ENCODE peak calls at places on chromosome 2, in five cellular contexts. D is tibial nerve, L is psoas muscle, P is lung, E is Peyer's patch. A is an unnamed sample.

GRCh38 chr2:97735161-97735561 is 21.8 kb downstream of the ZAP70 start:
- DNase-seq in E (peak), L (no peak), D (no peak), P (no peak), A (no peak)

GRCh38 chr2:219486424-219486959 is 12.2 kb upstream of the GMPPA start:
- DNase-seq in D (no peak), P (no peak), E (no peak), L (no peak), A (no peak)

GRCh38 chr2:121999273-121999672 is 243.8 kb downstream of the TSN start:
- DNase-seq in E (no peak), P (no peak), D (no peak), L (no peak), A (no peak)

GRCh38 chr2:219569635-219570034 is 1.7 kb downstream of the OBSL1 start:
- DNase-seq in D (no peak), L (no peak), P (no peak), E (no peak), A (no peak)

GRCh38 chr2:138475394-138475793 is 26.2 kb upstream of the SPOPL start:
- DNase-seq in L (no peak), P (no peak), E (no peak), D (no peak), A (no peak)

GRCh38 chr2:62270728-62271127 is 74.8 kb downstream of the B3GNT2 start:
- DNase-seq in L (no peak), P (no peak), D (peak), E (peak), A (peak)

GRCh38 chr2:238569415-238570195 is 142.9 kb downstream of the ASB1 start:
- DNase-seq in E (no peak), D (peak), P (peak), L (no peak), A (no peak)

GRCh38 chr2:135768863-135769262 is 27.2 kb downstream of the UBXN4 start:
- DNase-seq in D (no peak), P (no peak), L (no peak), E (no peak), A (no peak)

GRCh38 chr2:238422940-238423339 is 3.8 kb upstream of the ASB1 start:
- DNase-seq in D (no peak), L (no peak), E (no peak), P (no peak), A (no peak)

GRCh38 chr2:230589025-230589424 is 123.6 kb upstream of the CAB39 start:
- DNase-seq in P (no peak), L (no peak), E (no peak), D (no peak), A (no peak)

GRCh38 chr2:230589497-230590015 is 123.1 kb upstream of the CAB39 start:
- DNase-seq in P (no peak), L (no peak), E (peak), D (no peak), A (no peak)

GRCh38 chr2:230592775-230593174 is 119.9 kb upstream of the CAB39 start:
- DNase-seq in L (no peak), P (no peak), D (no peak), E (no peak), A (no peak)

GRCh38 chr2:230591850-230592249 is 120.8 kb upstream of the CAB39 start:
- DNase-seq in E (no peak), D (no peak), P (no peak), L (no peak), A (no peak)

DNA sequence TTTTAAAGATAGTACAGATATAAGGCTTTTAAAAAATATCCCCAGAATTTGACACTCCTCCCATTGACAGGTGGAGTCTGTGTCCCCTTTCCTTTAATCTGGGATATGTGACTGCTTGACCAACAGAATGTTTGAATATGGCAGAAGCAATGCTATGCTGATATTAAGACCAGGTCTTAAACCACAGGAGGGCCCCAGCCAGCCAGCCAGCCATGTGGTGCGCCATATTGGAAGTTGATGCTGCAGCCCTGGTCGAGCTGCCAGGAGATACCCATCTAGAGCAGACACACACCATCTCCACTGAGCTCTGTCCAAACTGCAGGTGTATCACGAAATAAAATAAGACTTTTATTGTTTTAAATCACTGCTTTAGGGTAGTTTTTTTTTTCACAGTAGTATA is 122.3 kb upstream of the CAB39 start:
- DNase-seq in P (no peak), D (no peak), E (no peak), L (no peak), A (no peak)
- H3K27ac ChIP-seq in P (no peak), D (no peak), E (no peak), L (no peak), A (no peak)

GRCh38 chr2:24046930-24047702 is at the start of gene WDCP:
- DNase-seq in L (peak), D (peak), E (peak), P (peak), A (peak)
- H3K27ac ChIP-seq in L (peak), D (peak), E (peak), P (peak), A (peak)

DNA sequence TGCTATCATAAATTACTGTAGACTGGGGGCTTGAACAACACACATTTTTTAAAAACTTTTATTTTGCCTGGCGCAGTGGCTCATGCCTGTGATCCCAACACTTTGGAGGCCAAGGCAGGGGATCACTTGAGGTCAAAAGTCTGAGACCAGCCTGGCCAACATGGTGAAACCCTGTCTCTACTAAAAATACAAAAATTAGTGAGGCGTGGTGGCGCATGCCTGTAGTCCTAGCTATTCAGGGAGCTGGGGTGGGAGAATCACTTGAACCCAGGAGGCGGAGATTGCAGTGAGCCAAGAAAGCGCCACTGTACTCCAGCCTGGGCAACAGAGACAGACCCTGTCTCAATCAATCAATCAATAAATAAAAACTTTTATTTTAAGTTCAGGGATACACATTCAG is 9.1 kb downstream of the KCNK3 start:
- DNase-seq in L (no peak), D (no peak), E (no peak), P (no peak), A (no peak)
- H3K27ac ChIP-seq in L (no peak), D (no peak), E (no peak), P (no peak), A (no peak)

DNA sequence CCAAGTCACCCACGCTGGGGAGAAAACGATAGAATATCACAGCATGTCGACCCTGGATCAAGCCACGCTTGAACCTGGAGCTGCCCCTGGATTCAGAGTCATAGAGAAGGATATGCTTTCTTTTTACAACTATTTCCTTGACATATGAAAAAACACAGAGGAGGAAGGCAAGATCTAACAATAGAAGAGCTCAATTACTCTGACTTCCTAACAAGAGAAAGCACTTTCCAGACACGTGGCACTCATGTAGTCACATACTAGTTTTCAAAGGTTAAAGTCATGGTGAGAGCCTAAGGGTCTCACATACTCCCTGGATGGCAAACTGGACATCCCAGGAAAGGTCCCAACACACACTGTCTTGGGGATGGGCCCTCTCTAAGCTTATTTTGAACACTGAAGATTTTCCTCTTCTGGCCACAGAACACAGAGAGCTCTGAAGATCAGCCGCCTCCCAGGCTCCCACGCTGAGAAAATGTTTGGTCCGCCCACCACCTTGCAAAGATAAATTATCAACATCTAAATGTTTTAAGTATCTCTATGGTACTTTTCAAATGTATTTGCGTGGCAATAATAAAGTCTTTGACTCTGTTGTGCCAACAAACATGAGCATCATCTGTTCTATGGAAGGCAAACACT is 4.9 kb downstream of the PXDN start:
- DNase-seq in D (no peak), P (no peak), E (no peak), L (no peak), A (peak)
- H3K27ac ChIP-seq in D (no peak), P (peak), E (no peak), L (peak), A (peak)

GRCh38 chr2:233164117-233164516 is 87.4 kb upstream of the ATG16L1 start:
- DNase-seq in E (no peak), L (no peak), P (no peak), D (no peak), A (no peak)
- H3K27ac ChIP-seq in E (no peak), L (no peak), P (no peak), D (no peak), A (no peak)

DNA sequence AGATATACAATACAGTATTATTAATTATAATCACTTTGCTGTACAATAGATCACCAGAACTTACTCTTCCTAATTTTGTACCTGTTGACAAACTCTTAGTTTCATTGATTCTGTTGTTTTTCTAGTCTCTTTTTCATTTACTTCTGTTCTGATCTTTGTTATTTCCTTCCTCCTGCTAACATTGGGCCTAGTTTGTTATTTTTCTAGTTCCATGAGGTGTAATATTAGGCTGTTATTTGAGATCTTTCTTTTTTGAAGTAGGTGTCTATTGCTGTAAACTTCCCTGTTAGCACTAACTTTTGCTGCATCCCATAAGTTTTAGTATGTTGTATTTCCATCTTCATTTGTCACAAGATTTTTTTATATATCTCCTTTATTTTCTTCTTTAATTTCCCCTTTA is 55.1 kb downstream of the LIMS1 start:
- DNase-seq in D (no peak), L (no peak), E (no peak), P (no peak), A (no peak)
- H3K27ac ChIP-seq in D (peak), L (peak), E (no peak), P (no peak), A (peak)

GRCh38 chr2:112483821-112484220 is 1.9 kb downstream of the TTL start:
- DNase-seq in E (no peak), L (no peak), D (no peak), P (no peak), A (no peak)
- H3K27ac ChIP-seq in E (no peak), L (no peak), D (no peak), P (no peak), A (no peak)

GRCh38 chr2:65532318-65532717 is 99.9 kb upstream of the SPRED2 start:
- DNase-seq in E (no peak), P (no peak), D (no peak), L (no peak), A (no peak)

GRCh38 chr2:65529419-65529818 is 97.0 kb upstream of the SPRED2 start:
- DNase-seq in D (no peak), L (no peak), P (no peak), E (no peak), A (no peak)

GRCh38 chr2:65528241-65528574 is 95.8 kb upstream of the SPRED2 start:
- DNase-seq in E (peak), P (no peak), L (no peak), D (no peak), A (no peak)

GRCh38 chr2:65532937-65533336 is 100.5 kb upstream of the SPRED2 start:
- DNase-seq in L (no peak), D (no peak), P (peak), E (no peak), A (no peak)

GRCh38 chr2:65530547-65531320 is 98.3 kb upstream of the SPRED2 start:
- DNase-seq in E (no peak), L (no peak), D (no peak), P (no peak), A (no peak)
- H3K27ac ChIP-seq in E (no peak), L (no peak), D (no peak), P (no peak), A (no peak)

GRCh38 chr2:206217162-206217561 is 57.3 kb upstream of the ZDBF2 start:
- DNase-seq in E (no peak), D (no peak), L (no peak), P (no peak), A (no peak)

GRCh38 chr2:206219957-206220356 is 54.5 kb upstream of the ZDBF2 start:
- DNase-seq in P (no peak), E (no peak), D (no peak), L (no peak), A (no peak)

GRCh38 chr2:206218792-206219509 is 55.5 kb upstream of the ZDBF2 start:
- DNase-seq in E (no peak), D (no peak), P (no peak), L (no peak), A (no peak)

GRCh38 chr2:206217743-206218520 is 56.5 kb upstream of the ZDBF2 start:
- DNase-seq in P (no peak), D (no peak), E (no peak), L (no peak), A (no peak)

DNA sequence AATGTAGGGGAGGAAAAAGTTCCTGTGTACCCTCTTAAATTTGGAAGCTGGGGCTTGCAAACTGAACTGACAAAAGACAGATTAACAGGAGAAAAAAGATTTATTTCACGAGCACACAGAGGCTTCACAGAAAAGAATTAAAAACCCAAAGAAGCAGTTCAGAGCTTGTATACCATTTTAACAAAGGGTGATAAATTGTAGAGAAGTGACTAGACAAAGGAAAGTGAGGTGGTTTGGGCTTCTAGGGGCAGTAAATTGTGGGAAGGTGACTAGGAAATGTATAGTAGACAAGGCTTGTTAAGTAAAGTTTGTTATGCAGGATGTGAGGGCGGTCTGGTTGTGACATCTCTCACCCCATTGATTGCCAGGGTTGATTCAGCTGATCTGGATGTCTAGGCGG is 53.5 kb upstream of the ZDBF2 start:
- DNase-seq in D (no peak), P (no peak), E (no peak), L (no peak), A (no peak)
- H3K27ac ChIP-seq in D (no peak), P (no peak), E (no peak), L (no peak), A (no peak)

DNA sequence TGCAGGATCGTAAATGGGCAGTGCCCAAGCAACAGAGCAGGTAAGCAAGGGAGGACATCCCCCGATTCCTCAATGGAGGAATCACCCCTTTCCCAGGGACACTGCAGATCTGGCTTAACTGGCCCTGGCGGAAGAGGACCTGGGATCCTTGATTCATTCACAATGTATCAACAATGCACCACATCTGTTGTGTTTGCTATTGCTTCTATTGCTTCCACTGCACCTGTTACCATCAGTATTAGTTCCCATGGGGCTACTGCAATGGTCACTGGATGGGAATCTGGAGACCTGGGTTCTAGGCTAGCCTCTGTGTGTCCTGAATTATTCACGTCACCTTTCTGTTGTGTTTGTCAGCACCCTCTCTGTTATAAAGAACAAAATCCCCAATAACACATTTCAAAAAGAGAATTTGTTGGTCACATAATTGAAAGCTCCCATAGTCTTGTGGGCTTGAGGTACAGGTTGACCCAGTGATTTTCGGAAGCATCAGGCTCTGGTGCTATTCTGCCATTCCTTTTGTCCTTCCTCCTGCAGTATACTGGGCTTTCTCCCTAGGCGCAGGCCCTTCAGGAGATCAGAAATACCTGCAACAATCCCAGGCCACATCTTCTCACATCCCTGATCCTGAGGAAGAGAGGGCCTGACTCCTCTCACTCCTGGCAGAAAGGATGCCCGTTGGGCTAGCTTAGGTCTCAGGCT is 193.5 kb upstream of the GLI2 start:
- DNase-seq in E (no peak), P (no peak), L (no peak), D (no peak), A (no peak)
- H3K27ac ChIP-seq in E (no peak), P (no peak), L (peak), D (no peak), A (no peak)